ENCODE peak calls at places on chromosomes 4 and X, in four cellular contexts. E is germinal center, C is NCI-H774, Z is C1 segment of cervical spinal cord. W is an unnamed sample.

GRCh38 chr4:184396001-184396400 is 78.3 kb downstream of the IRF2 start:
- DNase-seq in C (no peak), Z (no peak), E (peak; percentile 83), W (no peak)

GRCh38 chr4:13711233-13711775 is 83.8 kb upstream of the BOD1L1 start:
- DNase-seq in E (no peak), C (peak; percentile 4), Z (no peak), W (no peak)

GRCh38 chrX:40471965-40472648 is 108.7 kb upstream of the ATP6AP2 start:
- DNase-seq in E (peak; percentile 10), Z (no peak), C (peak; percentile 49), W (peak; percentile 24)

GRCh38 chr4:150089732-150090131 is 11.5 kb downstream of the DCLK2 start:
- DNase-seq in E (no peak), Z (no peak), C (no peak), W (no peak)

GRCh38 chrX:40867352-40867751 is 132.0 kb upstream of the MED14 start:
- DNase-seq in E (no peak), C (no peak), Z (no peak), W (peak; percentile 48)

GRCh38 chr4:13415068-13415785 is 68.9 kb downstream of the RAB28 start:
- DNase-seq in Z (no peak), E (no peak), C (no peak), W (no peak)

GRCh38 chr4:111542056-111542455 is 603.2 kb upstream of the FAM241A start:
- DNase-seq in Z (no peak), E (no peak), C (no peak), W (no peak)

GRCh38 chrX:39725928-39726619 is 371.7 kb downstream of the BCOR start:
- DNase-seq in C (no peak), E (no peak), Z (no peak), W (peak; percentile 20)

GRCh38 chr4:1723131-1723801 is 1.9 kb downstream of the TACC3 start:
- DNase-seq in Z (no peak), E (peak; percentile 67), C (no peak), W (no peak)

GRCh38 chr4:110059556-110060191 is 138.7 kb downstream of the ELOVL6 start:
- DNase-seq in Z (no peak), E (no peak), C (no peak), W (no peak)

GRCh38 chrX:100410901-100411801 is 1.1 kb upstream of the PCDH19 start:
- DNase-seq in E (no peak), Z (no peak), C (no peak), W (no peak)

GRCh38 chrX:72268601-72269365 is 8.3 kb downstream of the RPS4X start:
- DNase-seq in E (no peak), Z (no peak), C (no peak), W (no peak)

GRCh38 chr4:145507636-145508035 is 26.0 kb downstream of the SMAD1 start:
- DNase-seq in E (no peak), C (no peak), Z (no peak), W (no peak)

GRCh38 chrX:119684916-119685224 is 8.1 kb downstream of the SEPTIN6 start:
- DNase-seq in Z (no peak), E (no peak), C (no peak), W (no peak)

GRCh38 chr4:4437798-4438470 is 51.0 kb downstream of the NSG1 start:
- DNase-seq in Z (no peak), C (no peak), E (no peak), W (no peak)

GRCh38 chrX:150558424-150558823 is 10.0 kb upstream of the MTM1 start:
- DNase-seq in C (no peak), E (no peak), Z (no peak), W (no peak)

GRCh38 chrX:49896951-49897350 is 17.7 kb downstream of the USP27X start:
- DNase-seq in E (no peak), C (no peak), Z (no peak), W (no peak)

GRCh38 chrX:5702890-5703289 is 525.8 kb downstream of the NLGN4X start:
- DNase-seq in E (no peak), C (no peak), Z (no peak), W (no peak)

GRCh38 chrX:154352012-154352401 is 22.4 kb downstream of the FLNA start:
- DNase-seq in Z (no peak), C (no peak), E (no peak), W (no peak)

GRCh38 chr4:57550143-57550542 is 440.0 kb upstream of the IGFBP7 start:
- DNase-seq in C (peak; percentile 71), E (no peak), Z (no peak), W (no peak)

GRCh38 chrX:100407147-100407783 is 2.8 kb downstream of the PCDH19 start:
- DNase-seq in Z (no peak), C (no peak), E (no peak), W (no peak)

GRCh38 chr4:112559053-112559452 is 43.1 kb upstream of the NEUROG2 start:
- DNase-seq in C (no peak), E (no peak), Z (no peak), W (no peak)

GRCh38 chr4:55345054-55345453 is 988 bp upstream of the SRD5A3 start:
- DNase-seq in E (no peak), Z (no peak), C (no peak), W (no peak)

GRCh38 chrX:34377645-34378044 is 245.5 kb upstream of the FAM47A start:
- DNase-seq in Z (no peak), E (no peak), C (no peak), W (no peak)

GRCh38 chr4:68123525-68123924 is 6.1 kb downstream of the TMPRSS11F start:
- DNase-seq in C (no peak), E (no peak), Z (no peak), W (no peak)

GRCh38 chrX:153776611-153777045 is 4.2 kb upstream of the SRPK3 start:
- DNase-seq in E (no peak), Z (no peak), C (no peak), W (no peak)

GRCh38 chr4:57249083-57249482 is 138.9 kb upstream of the IGFBP7 start:
- DNase-seq in E (no peak), Z (no peak), C (no peak), W (no peak)

GRCh38 chr4:55215087-55215486 is 89.7 kb upstream of the KDR start:
- DNase-seq in Z (no peak), C (no peak), E (no peak), W (peak; percentile 44)

GRCh38 chr4:121811122-121811521 is 10.0 kb downstream of the EXOSC9 start:
- DNase-seq in E (no peak), C (no peak), Z (no peak), W (no peak)